ENCODE peak calls at places on chromosomes 5 and 9, in six cellular contexts. One of them, this sample, is unnamed.

GRCh38 chr5:68515514-68515913 is 300.0 kb downstream of the PIK3R1 start:
- DNase-seq in adrenal gland: no peak
- DNase-seq in stomach: no peak
- DNase-seq in upper lobe of left lung: no peak
- DNase-seq in tibial nerve: no peak
- DNase-seq in testis: no peak
- DNase-seq in this sample: no peak

GRCh38 chr9:98873535-98874432 is 66.3 kb downstream of the GALNT12 start:
- DNase-seq in adrenal gland: peak; percentile 81
- DNase-seq in stomach: peak; percentile 51
- DNase-seq in upper lobe of left lung: no peak
- DNase-seq in tibial nerve: no peak
- DNase-seq in testis: peak; percentile 65
- DNase-seq in this sample: no peak

GRCh38 chr9:61673247-61673646 is 483.4 kb downstream of the SPATA31A7 start:
- DNase-seq in adrenal gland: peak; percentile 8
- DNase-seq in stomach: no peak
- DNase-seq in upper lobe of left lung: no peak
- DNase-seq in tibial nerve: no peak
- DNase-seq in testis: no peak
- DNase-seq in this sample: no peak

GRCh38 chr5:14281746-14282181 is 138.6 kb downstream of the TRIO start:
- DNase-seq in adrenal gland: no peak
- DNase-seq in stomach: no peak
- DNase-seq in upper lobe of left lung: no peak
- DNase-seq in tibial nerve: no peak
- DNase-seq in testis: no peak
- DNase-seq in this sample: no peak

GRCh38 chr9:83056911-83057310 is 6.0 kb downstream of the RASEF start:
- DNase-seq in adrenal gland: no peak
- DNase-seq in stomach: no peak
- DNase-seq in upper lobe of left lung: no peak
- DNase-seq in tibial nerve: no peak
- DNase-seq in testis: no peak
- DNase-seq in this sample: no peak

GRCh38 chr5:2892601-2893000 is 141.1 kb upstream of the IRX2 start:
- DNase-seq in adrenal gland: no peak
- DNase-seq in stomach: no peak
- DNase-seq in upper lobe of left lung: no peak
- DNase-seq in tibial nerve: no peak
- DNase-seq in testis: no peak
- DNase-seq in this sample: no peak

GRCh38 chr5:91164424-91164823 is 218.7 kb downstream of the ARRDC3 start:
- DNase-seq in adrenal gland: no peak
- DNase-seq in stomach: no peak
- DNase-seq in upper lobe of left lung: no peak
- DNase-seq in tibial nerve: no peak
- DNase-seq in testis: no peak
- DNase-seq in this sample: no peak

GRCh38 chr5:178667109-178667508 is 40.3 kb upstream of the CLK4 start:
- DNase-seq in adrenal gland: no peak
- DNase-seq in stomach: no peak
- DNase-seq in upper lobe of left lung: no peak
- DNase-seq in tibial nerve: no peak
- DNase-seq in testis: peak; percentile 33
- DNase-seq in this sample: no peak

GRCh38 chr5:81517462-81517861 is 123.5 kb upstream of the ACOT12 start:
- DNase-seq in adrenal gland: no peak
- DNase-seq in stomach: no peak
- DNase-seq in upper lobe of left lung: no peak
- DNase-seq in tibial nerve: no peak
- DNase-seq in testis: no peak
- DNase-seq in this sample: no peak

GRCh38 chr9:68669189-68669588 is 35.9 kb upstream of the PIP5K1B start:
- DNase-seq in adrenal gland: no peak
- DNase-seq in stomach: no peak
- DNase-seq in upper lobe of left lung: no peak
- DNase-seq in tibial nerve: no peak
- DNase-seq in testis: no peak
- DNase-seq in this sample: no peak

GRCh38 chr5:88979244-88979643 is 96.3 kb upstream of the MEF2C start:
- DNase-seq in adrenal gland: no peak
- DNase-seq in stomach: no peak
- DNase-seq in upper lobe of left lung: no peak
- DNase-seq in tibial nerve: no peak
- DNase-seq in testis: no peak
- DNase-seq in this sample: no peak

GRCh38 chr5:93676707-93677106 is 64.7 kb downstream of the POU5F2 start:
- DNase-seq in adrenal gland: no peak
- DNase-seq in stomach: no peak
- DNase-seq in upper lobe of left lung: no peak
- DNase-seq in tibial nerve: no peak
- DNase-seq in testis: no peak
- DNase-seq in this sample: no peak

GRCh38 chr9:37324691-37325490 is 97.6 kb upstream of the GRHPR start:
- DNase-seq in adrenal gland: no peak
- DNase-seq in stomach: no peak
- DNase-seq in upper lobe of left lung: no peak
- DNase-seq in tibial nerve: no peak
- DNase-seq in testis: no peak
- DNase-seq in this sample: no peak

GRCh38 chr5:160161626-160162025 is 42.4 kb upstream of the PWWP2A start:
- DNase-seq in adrenal gland: no peak
- DNase-seq in stomach: peak; percentile 63
- DNase-seq in upper lobe of left lung: no peak
- DNase-seq in tibial nerve: no peak
- DNase-seq in testis: no peak
- DNase-seq in this sample: no peak

GRCh38 chr9:121896545-121896943 is 196.6 kb downstream of the TTLL11 start:
- DNase-seq in adrenal gland: no peak
- DNase-seq in stomach: no peak
- DNase-seq in upper lobe of left lung: no peak
- DNase-seq in tibial nerve: no peak
- DNase-seq in testis: no peak
- DNase-seq in this sample: no peak

DNA sequence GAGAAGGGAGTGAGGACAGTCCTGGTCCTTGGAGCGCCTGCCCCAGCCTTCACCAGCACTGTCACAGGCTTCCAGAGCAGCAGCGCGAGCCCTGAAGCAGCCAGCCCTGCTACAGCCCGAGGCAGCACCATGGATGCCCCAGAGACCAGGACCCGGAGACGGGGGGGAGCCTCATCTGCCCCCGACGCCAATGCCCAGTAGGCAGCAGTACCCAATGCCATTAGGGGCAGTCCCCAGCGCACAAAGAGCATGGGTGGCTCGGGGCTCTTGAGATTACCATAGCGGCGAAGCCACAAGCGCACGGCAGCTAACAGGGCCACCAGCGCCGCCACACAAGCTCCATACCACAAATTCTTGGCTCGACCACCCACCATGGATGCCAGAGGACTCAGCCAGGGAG is 4.9 kb downstream of the PIGO start:
- DNase-seq in adrenal gland: no peak
- DNase-seq in stomach: no peak
- DNase-seq in upper lobe of left lung: no peak
- DNase-seq in tibial nerve: no peak
- DNase-seq in testis: no peak
- DNase-seq in this sample: no peak
- H3K36me3 ChIP-seq in adrenal gland: peaks cover 63% of the 10 kb centered on the region
- H3K36me3 ChIP-seq in stomach: peaks cover 78% of the 10 kb centered on the region
- H3K36me3 ChIP-seq in upper lobe of left lung: peaks cover 70% of the 10 kb centered on the region
- H3K36me3 ChIP-seq in tibial nerve: peaks cover 6% of the 10 kb centered on the region
- H3K36me3 ChIP-seq in testis: no peaks in the 10 kb centered on the region
- H3K36me3 ChIP-seq in this sample: no peaks in the 10 kb centered on the region

GRCh38 chr9:137188490-137189296 is at the start of the genes ANAPC2 and SSNA1:
- DNase-seq in adrenal gland: peak; percentile 93
- DNase-seq in stomach: peak; percentile 95
- DNase-seq in upper lobe of left lung: peak; percentile 94
- DNase-seq in tibial nerve: peak; percentile 89
- DNase-seq in testis: peak; percentile 93
- DNase-seq in this sample: peak; percentile 92
- TF ChIP-seq POLR2A in adrenal gland: peak; percentile 79
- TF ChIP-seq POLR2A in stomach: peak; percentile 56
- TF ChIP-seq POLR2A in upper lobe of left lung: no peak
- TF ChIP-seq POLR2A in tibial nerve: peak; percentile 68
- TF ChIP-seq POLR2A in testis: peak; percentile 38
- TF ChIP-seq POLR2A in this sample: peak; percentile 85

GRCh38 chr5:136984772-136985455 is 514.2 kb downstream of the SPOCK1 start:
- DNase-seq in adrenal gland: no peak
- DNase-seq in stomach: no peak
- DNase-seq in upper lobe of left lung: no peak
- DNase-seq in tibial nerve: no peak
- DNase-seq in testis: peak; percentile 26
- DNase-seq in this sample: no peak

GRCh38 chr5:136981936-136982335 is 517.2 kb downstream of the SPOCK1 start:
- DNase-seq in adrenal gland: no peak
- DNase-seq in stomach: no peak
- DNase-seq in upper lobe of left lung: no peak
- DNase-seq in tibial nerve: no peak
- DNase-seq in testis: no peak
- DNase-seq in this sample: no peak

DNA sequence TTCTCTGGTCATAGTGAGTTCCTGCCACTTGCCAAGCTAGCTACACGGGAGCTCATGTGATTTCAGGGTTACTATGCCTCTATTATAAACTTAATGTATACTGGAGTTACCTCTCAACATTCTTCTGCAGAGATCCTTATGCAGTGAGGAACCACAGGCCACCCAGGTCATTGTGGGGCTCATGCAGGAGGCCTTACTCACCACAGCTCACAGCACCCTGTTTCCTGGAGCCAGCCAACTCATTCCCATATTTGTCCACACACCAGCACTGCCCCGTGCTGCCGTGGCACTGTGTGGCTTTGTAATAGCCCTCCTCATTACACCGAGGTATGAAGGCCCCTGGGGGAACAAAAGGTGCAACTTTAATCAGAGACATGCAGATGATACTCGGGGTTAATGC is 520.0 kb downstream of the SPOCK1 start:
- DNase-seq in adrenal gland: no peak
- DNase-seq in stomach: no peak
- DNase-seq in upper lobe of left lung: no peak
- DNase-seq in tibial nerve: no peak
- DNase-seq in testis: no peak
- DNase-seq in this sample: no peak
- H3K36me3 ChIP-seq in adrenal gland: no peaks in the 10 kb centered on the region
- H3K36me3 ChIP-seq in stomach: no peaks in the 10 kb centered on the region
- H3K36me3 ChIP-seq in upper lobe of left lung: no peaks in the 10 kb centered on the region
- H3K36me3 ChIP-seq in tibial nerve: no peaks in the 10 kb centered on the region
- H3K36me3 ChIP-seq in testis: no peaks in the 10 kb centered on the region
- H3K36me3 ChIP-seq in this sample: no peaks in the 10 kb centered on the region

DNA sequence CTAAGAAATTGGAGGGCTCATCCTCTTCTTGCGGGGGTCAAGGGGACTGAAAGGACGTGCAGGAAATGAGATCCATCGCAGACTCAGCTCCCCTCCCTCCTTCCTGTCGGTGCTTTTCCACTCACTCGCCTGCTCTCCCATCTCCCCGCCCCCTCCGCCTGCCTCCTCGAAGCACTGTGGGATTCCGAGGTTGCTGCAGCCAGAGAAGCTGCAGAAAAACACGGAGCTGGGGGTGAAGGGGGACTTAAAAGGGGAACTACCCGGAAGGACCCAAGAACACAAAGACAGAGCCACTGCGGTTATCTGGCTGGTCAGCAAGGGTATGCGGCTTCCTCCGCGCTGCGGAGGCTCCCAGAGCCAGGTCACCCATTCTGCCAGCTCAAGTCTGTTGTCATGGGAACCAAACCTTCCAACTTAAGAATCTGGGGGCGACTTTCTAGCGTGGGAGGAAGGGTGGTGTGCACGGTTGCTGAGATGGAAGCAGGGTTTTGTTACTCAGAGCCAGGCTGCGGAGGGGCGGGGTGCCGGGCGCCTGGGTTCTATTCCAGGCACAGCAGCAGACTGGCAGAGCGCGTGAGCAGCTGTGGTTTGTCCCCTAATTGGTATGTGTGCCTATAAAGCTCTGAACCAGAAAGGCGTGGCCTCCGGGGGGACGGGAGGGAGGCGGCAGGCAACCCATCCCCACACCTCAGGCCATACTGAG is 24.9 kb downstream of the PCDHGC5 start:
- DNase-seq in adrenal gland: peak; percentile 92
- DNase-seq in stomach: no peak
- DNase-seq in upper lobe of left lung: peak; percentile 70
- DNase-seq in tibial nerve: peak; percentile 73
- DNase-seq in testis: peak; percentile 90
- DNase-seq in this sample: peak; percentile 76
- TF ChIP-seq POLR2A in adrenal gland: peak; percentile 49
- TF ChIP-seq POLR2A in stomach: no peak
- TF ChIP-seq POLR2A in upper lobe of left lung: no peak
- TF ChIP-seq POLR2A in tibial nerve: no peak
- TF ChIP-seq POLR2A in testis: no peak
- TF ChIP-seq POLR2A in this sample: no peak

GRCh38 chr9:111925017-111925770 is 28.6 kb downstream of the UGCG start:
- DNase-seq in adrenal gland: no peak
- DNase-seq in stomach: no peak
- DNase-seq in upper lobe of left lung: no peak
- DNase-seq in tibial nerve: no peak
- DNase-seq in testis: no peak
- DNase-seq in this sample: no peak

GRCh38 chr9:111925784-111926183 is 29.2 kb downstream of the UGCG start:
- DNase-seq in adrenal gland: no peak
- DNase-seq in stomach: no peak
- DNase-seq in upper lobe of left lung: no peak
- DNase-seq in tibial nerve: no peak
- DNase-seq in testis: no peak
- DNase-seq in this sample: no peak

GRCh38 chr9:111926421-111926875 is 29.8 kb downstream of the UGCG start:
- DNase-seq in adrenal gland: peak; percentile 46
- DNase-seq in stomach: no peak
- DNase-seq in upper lobe of left lung: peak; percentile 70
- DNase-seq in tibial nerve: no peak
- DNase-seq in testis: no peak
- DNase-seq in this sample: peak; percentile 90

GRCh38 chr9:111924281-111924680 is 27.7 kb downstream of the UGCG start:
- DNase-seq in adrenal gland: no peak
- DNase-seq in stomach: no peak
- DNase-seq in upper lobe of left lung: no peak
- DNase-seq in tibial nerve: no peak
- DNase-seq in testis: no peak
- DNase-seq in this sample: no peak

GRCh38 chr9:111928342-111928720 is 31.7 kb downstream of the UGCG start:
- DNase-seq in adrenal gland: no peak
- DNase-seq in stomach: no peak
- DNase-seq in upper lobe of left lung: no peak
- DNase-seq in tibial nerve: no peak
- DNase-seq in testis: no peak
- DNase-seq in this sample: no peak
- H3K36me3 ChIP-seq in adrenal gland: peaks cover 47% of the 10 kb centered on the region
- H3K36me3 ChIP-seq in stomach: peaks cover 67% of the 10 kb centered on the region
- H3K36me3 ChIP-seq in upper lobe of left lung: peaks cover 53% of the 10 kb centered on the region
- H3K36me3 ChIP-seq in tibial nerve: no peaks in the 10 kb centered on the region
- H3K36me3 ChIP-seq in testis: no peaks in the 10 kb centered on the region
- H3K36me3 ChIP-seq in this sample: no peaks in the 10 kb centered on the region

GRCh38 chr5:96935556-96936430 is at the start of gene LNPEP:
- DNase-seq in adrenal gland: peak; percentile 96
- DNase-seq in stomach: peak; percentile 97
- DNase-seq in upper lobe of left lung: peak; percentile 98
- DNase-seq in tibial nerve: peak; percentile 91
- DNase-seq in testis: peak; percentile 97
- DNase-seq in this sample: peak; percentile 94
- TF ChIP-seq POLR2A in adrenal gland: peak; percentile 95
- TF ChIP-seq POLR2A in stomach: peak; percentile 50
- TF ChIP-seq POLR2A in upper lobe of left lung: peak; percentile 80
- TF ChIP-seq POLR2A in tibial nerve: peak; percentile 85
- TF ChIP-seq POLR2A in testis: no peak
- TF ChIP-seq POLR2A in this sample: peak; percentile 85